ENCODE peak calls at places on chromosome 14, in seven cellular contexts. H is NCI-H1092; M is activated CD4-positive, CD25-positive, alpha-beta regulatory T cell treated with anti-CD3 and anti-CD28 coated beads, Interleukin-2, amount 50 U/mL, for 72 hours; T is GM23248; K is Ammon's horn; C is posterior cingulate gyrus; W is heart left ventricle. J is an unnamed sample.

GRCh38 chr14:64217318-64217717 is 76.9 kb downstream of the ESR2 start:
- DNase-seq in H (no peak), M (no peak), T (no peak), K (no peak), C (no peak), W (no peak), J (no peak)

GRCh38 chr14:93112891-93113677 is 2.6 kb downstream of the ITPK1 start:
- DNase-seq in H (peak; percentile 52), M (peak; percentile 79), T (peak; percentile 89), K (peak; percentile 89), C (peak; percentile 90), W (peak; percentile 76), J (peak; percentile 63)

GRCh38 chr14:99427632-99428315 is 52.9 kb downstream of the SETD3 start:
- DNase-seq in H (no peak), M (no peak), T (peak; percentile 84), K (no peak), C (no peak), W (no peak), J (no peak)

GRCh38 chr14:39766397-39767000 is 334.3 kb upstream of the FBXO33 start:
- DNase-seq in H (no peak), M (no peak), T (no peak), K (no peak), C (no peak), W (no peak), J (no peak)

GRCh38 chr14:21521526-21521925 is 4.6 kb downstream of the SALL2 start:
- DNase-seq in H (no peak), M (no peak), T (peak; percentile 83), K (no peak), C (no peak), W (no peak), J (no peak)

GRCh38 chr14:89391123-89391522 is 25.9 kb downstream of the FOXN3 start:
- DNase-seq in H (no peak), M (no peak), T (no peak), K (no peak), C (no peak), W (no peak), J (no peak)

GRCh38 chr14:104400355-104400754 is 179.2 kb upstream of the C14orf180 start:
- DNase-seq in H (no peak), M (no peak), T (no peak), K (no peak), C (no peak), W (no peak), J (no peak)

GRCh38 chr14:61668267-61668666 is 27.0 kb upstream of the HIF1A start:
- DNase-seq in H (no peak), M (no peak), T (no peak), K (no peak), C (no peak), W (no peak), J (no peak)

GRCh38 chr14:38404616-38405015 is 148.7 kb upstream of the CLEC14A start:
- DNase-seq in H (no peak), M (no peak), T (peak; percentile 55), K (no peak), C (no peak), W (no peak), J (no peak)

GRCh38 chr14:103517626-103518415 is 4.8 kb downstream of the CKB start:
- DNase-seq in H (no peak), M (no peak), T (peak; percentile 41), K (no peak), C (peak; percentile 83), W (no peak), J (no peak)

GRCh38 chr14:55103005-55103640 is 25.9 kb upstream of the LGALS3 start:
- DNase-seq in H (no peak), M (peak; percentile 67), T (peak; percentile 97), K (no peak), C (no peak), W (peak; percentile 80), J (peak; percentile 62)

GRCh38 chr14:92948647-92949046 is 25.7 kb downstream of the CHGA start:
- DNase-seq in H (no peak), M (no peak), T (no peak), K (no peak), C (peak; percentile 40), W (no peak), J (no peak)

GRCh38 chr14:39731912-39732311 is 299.7 kb upstream of the FBXO33 start:
- DNase-seq in H (no peak), M (no peak), T (no peak), K (no peak), C (no peak), W (no peak), J (no peak)

GRCh38 chr14:97116546-97116945 is 319.4 kb downstream of the VRK1 start:
- DNase-seq in H (no peak), M (no peak), T (no peak), K (no peak), C (no peak), W (no peak), J (no peak)

GRCh38 chr14:91466192-91466591 is 43.9 kb downstream of the PPP4R3A start:
- DNase-seq in H (no peak), M (no peak), T (no peak), K (peak; percentile 17), C (no peak), W (no peak), J (no peak)

GRCh38 chr14:60648169-60648933 is 926 bp downstream of the SIX1 start:
- DNase-seq in H (no peak), M (no peak), T (peak; percentile 73), K (no peak), C (peak; percentile 72), W (no peak), J (no peak)

GRCh38 chr14:65531148-65531547 is 118.6 kb downstream of the FUT8 start:
- DNase-seq in H (no peak), M (no peak), T (no peak), K (no peak), C (no peak), W (no peak), J (no peak)

GRCh38 chr14:35534130-35534883 is at the start of gene INSM2:
- DNase-seq in H (peak; percentile 32), M (peak; percentile 31), T (peak; percentile 34), K (no peak), C (no peak), W (no peak), J (peak; percentile 11)

GRCh38 chr14:51424569-51425251 is 184.7 kb downstream of the TMX1 start:
- DNase-seq in H (no peak), M (no peak), T (peak; percentile 59), K (no peak), C (no peak), W (no peak), J (no peak)

GRCh38 chr14:70660967-70661871 is 19.5 kb downstream of the TTC9 start:
- DNase-seq in H (no peak), M (no peak), T (no peak), K (no peak), C (no peak), W (no peak), J (peak; percentile 57)

GRCh38 chr14:54123836-54124235 is 167.2 kb upstream of the BMP4 start:
- DNase-seq in H (no peak), M (no peak), T (no peak), K (no peak), C (no peak), W (no peak), J (no peak)

GRCh38 chr14:94562941-94563883 is 2.0 kb downstream of the SERPINA4 start:
- DNase-seq in H (no peak), M (no peak), T (no peak), K (no peak), C (no peak), W (no peak), J (no peak)

GRCh38 chr14:90443161-90444076 is 46.6 kb downstream of the CALM1 start:
- DNase-seq in H (no peak), M (no peak), T (no peak), K (no peak), C (no peak), W (no peak), J (no peak)

GRCh38 chr14:104770072-104770579 is 17.2 kb downstream of the SIVA1 start:
- DNase-seq in H (no peak), M (no peak), T (no peak), K (no peak), C (no peak), W (peak; percentile 16), J (no peak)

GRCh38 chr14:96730386-96730785 is 66.8 kb upstream of the VRK1 start:
- DNase-seq in H (no peak), M (no peak), T (no peak), K (no peak), C (no peak), W (no peak), J (no peak)

GRCh38 chr14:65287264-65288131 is 125.0 kb upstream of the FUT8 start:
- DNase-seq in H (no peak), M (peak; percentile 54), T (no peak), K (no peak), C (no peak), W (no peak), J (peak; percentile 64)

GRCh38 chr14:93135399-93135798 is 19.7 kb upstream of the ITPK1 start:
- DNase-seq in H (no peak), M (no peak), T (no peak), K (no peak), C (peak; percentile 27), W (no peak), J (no peak)

GRCh38 chr14:95184413-95184790 is 27.1 kb upstream of the DICER1 start:
- DNase-seq in H (no peak), M (no peak), T (no peak), K (no peak), C (no peak), W (peak; percentile 68), J (no peak)

GRCh38 chr14:104656014-104656714 is 33.3 kb upstream of the INF2 start:
- DNase-seq in H (no peak), M (no peak), T (peak; percentile 52), K (no peak), C (peak; percentile 84), W (no peak), J (no peak)

GRCh38 chr14:69584389-69584788 is 9.7 kb upstream of the CCDC177 start:
- DNase-seq in H (no peak), M (no peak), T (no peak), K (no peak), C (no peak), W (no peak), J (no peak)

GRCh38 chr14:36271939-36272907 is 48.2 kb downstream of the MBIP start:
- DNase-seq in H (no peak), M (no peak), T (peak; percentile 33), K (peak; percentile 51), C (peak; percentile 83), W (no peak), J (no peak)

GRCh38 chr14:55899531-55899930 is 218.7 kb upstream of the PELI2 start:
- DNase-seq in H (no peak), M (no peak), T (no peak), K (no peak), C (no peak), W (no peak), J (no peak)

GRCh38 chr14:77315115-77315944 is 5.4 kb downstream of the POMT2 start:
- DNase-seq in H (no peak), M (no peak), T (no peak), K (no peak), C (no peak), W (no peak), J (no peak)

GRCh38 chr14:92969470-92970232 is 46.7 kb downstream of the CHGA start:
- DNase-seq in H (no peak), M (no peak), T (no peak), K (no peak), C (peak; percentile 93), W (no peak), J (no peak)

GRCh38 chr14:22513066-22513812 is 75.8 kb downstream of the DAD1 start:
- DNase-seq in H (no peak), M (no peak), T (no peak), K (no peak), C (no peak), W (no peak), J (no peak)

GRCh38 chr14:74240794-74241610 is 1.8 kb downstream of the VSX2 start:
- DNase-seq in H (no peak), M (no peak), T (peak; percentile 41), K (no peak), C (peak; percentile 66), W (no peak), J (no peak)

GRCh38 chr14:88198441-88198840 is 124.6 kb downstream of the KCNK10 start:
- DNase-seq in H (peak; percentile 65), M (no peak), T (no peak), K (no peak), C (no peak), W (no peak), J (no peak)

GRCh38 chr14:77353469-77354141 is 23.3 kb downstream of the TMED8 start:
- DNase-seq in H (no peak), M (no peak), T (no peak), K (peak; percentile 37), C (no peak), W (no peak), J (no peak)